ENCODE peak calls at places on chromosomes 16 and 17, in four cellular contexts. G is GM23248, A is ACHN, B is adipocyte. W is an unnamed sample.

GRCh38 chr16:72313903-72314302 is 141.9 kb upstream of the PMFBP1 start:
- DNase-seq in G (no peak), A (no peak), B (no peak), W (peak)

GRCh38 chr16:49275870-49276269 is 5.8 kb downstream of the CBLN1 start:
- DNase-seq in G (no peak), A (no peak), B (no peak), W (no peak)

GRCh38 chr16:85174871-85175723 is 62.8 kb upstream of the CIBAR2 start:
- DNase-seq in G (peak), A (no peak), B (no peak), W (peak)

GRCh38 chr17:34692932-34693331 is 113.5 kb downstream of the TMEM132E start:
- DNase-seq in G (no peak), A (no peak), B (no peak), W (no peak)

GRCh38 chr17:39219647-39220154 is 6.0 kb downstream of the STAC2 start:
- DNase-seq in G (no peak), A (no peak), B (no peak), W (no peak)

GRCh38 chr17:40309938-40310510 is 1.0 kb downstream of the RARA start:
- DNase-seq in G (no peak), A (no peak), B (no peak), W (no peak)

GRCh38 chr17:21354796-21355385 is 21.3 kb upstream of the KCNJ12 start:
- DNase-seq in G (no peak), A (no peak), B (no peak), W (no peak)

GRCh38 chr17:55175788-55176425 is 88.9 kb upstream of the HLF start:
- DNase-seq in G (no peak), A (no peak), B (no peak), W (no peak)

GRCh38 chr17:39357978-39358377 is 43.4 kb downstream of the FBXL20 start:
- DNase-seq in G (no peak), A (no peak), B (no peak), W (no peak)

GRCh38 chr17:28598389-28598788 is 436 bp downstream of the SPAG5 start:
- DNase-seq in G (no peak), A (no peak), B (peak), W (no peak)